ENCODE peak calls at places on chromosomes 1 and 21, in six cellular contexts. G, D, T, X, U and Y are unnamed samples.
A peak's percentile ranks its signal among the peaks of the same experiment; 100 is the strongest.

GRCh38 chr1:12052997-12053686 is 10.0 kb upstream of the TNFRSF8 start:
- DNase-seq in D (no peak), T (no peak), G (no peak), U (no peak), X (no peak), Y (no peak)

GRCh38 chr1:54506594-54506993 is 41.4 kb upstream of the ACOT11 start:
- DNase-seq in X (no peak), G (peak; percentile 43), D (peak; percentile 46), T (no peak), U (no peak), Y (no peak)

GRCh38 chr1:92411511-92411910 is 75.2 kb downstream of the GFI1 start:
- DNase-seq in T (no peak), U (no peak), D (peak; percentile 37), G (peak; percentile 78), X (no peak), Y (no peak)

GRCh38 chr1:172849653-172850052 is 190.8 kb downstream of the FASLG start:
- DNase-seq in G (no peak), U (no peak), X (no peak), T (no peak), D (no peak), Y (no peak)

GRCh38 chr1:212968385-212968863 is 18.1 kb downstream of the VASH2 start:
- DNase-seq in T (no peak), G (no peak), X (no peak), U (no peak), D (no peak), Y (peak; percentile 35)

GRCh38 chr1:220915117-220915440 is 35.8 kb downstream of the HLX start:
- DNase-seq in G (no peak), X (no peak), T (no peak), D (no peak), U (no peak), Y (no peak)

GRCh38 chr1:162357681-162358266 is 18.9 kb downstream of the SPATA46 start:
- DNase-seq in T (peak; percentile 51), U (no peak), D (peak; percentile 29), G (peak; percentile 31), X (peak; percentile 26), Y (peak; percentile 41)

GRCh38 chr1:66607458-66607857 is 73.5 kb downstream of the SGIP1 start:
- DNase-seq in D (no peak), X (no peak), G (no peak), U (peak; percentile 50), T (no peak), Y (peak; percentile 35)

GRCh38 chr1:32394890-32395415 is 712 bp upstream of the BSDC1 start:
- DNase-seq in G (peak; percentile 25), T (no peak), U (no peak), D (no peak), X (no peak), Y (no peak)
- H3K18ac ChIP-seq in G (peak overlapping the region; percentile 3), T (peak overlapping the region; percentile 25), U (peak overlapping the region; percentile 89), D (no peak overlapping the region), X (no peak overlapping the region), Y (peak overlapping the region; percentile 45)

DNA sequence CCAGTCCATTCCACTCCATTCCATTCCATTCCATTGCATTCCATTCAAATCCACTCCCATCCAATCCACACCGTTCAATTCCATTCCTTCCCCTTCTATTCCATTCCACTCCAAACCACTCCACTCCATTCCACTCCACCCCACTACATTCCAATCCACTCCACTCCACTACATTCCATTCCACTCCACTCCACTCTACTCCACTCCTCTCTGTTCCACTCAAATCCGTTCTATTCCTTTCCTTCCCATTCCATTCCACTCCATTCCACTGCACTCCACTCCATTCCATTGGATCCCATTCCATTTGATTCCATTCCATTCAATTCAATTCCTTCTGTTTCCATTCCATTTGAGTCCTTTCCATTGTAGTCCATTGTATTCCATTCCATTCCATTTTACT is 2568.3 kb upstream of the TPTE start:
- DNase-seq in U (no peak), D (no peak), X (no peak), T (no peak), G (no peak), Y (no peak)
- H3K9me3 ChIP-seq in U (peaks cover 98% of the 10 kb centered on the region), D (peaks cover 100% of the 10 kb centered on the region), X (peaks cover 34% of the 10 kb centered on the region), T (peaks cover 55% of the 10 kb centered on the region), G (peaks cover 76% of the 10 kb centered on the region), Y (no peaks in the 10 kb centered on the region)

GRCh38 chr1:203655656-203656055 is 29.0 kb downstream of the ATP2B4 start:
- DNase-seq in D (no peak), T (no peak), U (no peak), G (no peak), X (no peak), Y (no peak)
- H3K14ac ChIP-seq in D (no peak overlapping the region), T (no peak overlapping the region), U (no peak overlapping the region), G (no peak overlapping the region), X (no peak overlapping the region), Y (no peak overlapping the region)

GRCh38 chr1:38402230-38402815 is 355.7 kb upstream of the POU3F1 start:
- DNase-seq in D (no peak), G (no peak), T (no peak), X (no peak), U (no peak), Y (no peak)
- H3K18ac ChIP-seq in D (no peak overlapping the region), G (no peak overlapping the region), T (no peak overlapping the region), X (no peak overlapping the region), U (no peak overlapping the region), Y (no peak overlapping the region)